ENCODE peak calls at places on chromosomes 13 and 19, in five cellular contexts. W, A, R, Q and L are unnamed samples.

GRCh38 chr13:101325423-101325822 is 90.9 kb downstream of the NALCN start:
- DNase-seq in Q (no peak), W (no peak), A (no peak), R (no peak), L (no peak)

GRCh38 chr13:22278336-22278929 is 607.6 kb downstream of the FGF9 start:
- DNase-seq in A (peak), Q (peak), R (peak), W (peak), L (peak)

GRCh38 chr19:7701654-7702457 is at the start of gene FCER2:
- DNase-seq in A (no peak), R (no peak), W (no peak), Q (no peak), L (no peak)

GRCh38 chr19:44714597-44715169 is 15.7 kb downstream of the CEACAM16 start:
- DNase-seq in W (no peak), Q (no peak), R (no peak), A (no peak), L (no peak)

GRCh38 chr19:3365447-3366103 is 808 bp upstream of the NFIC start:
- DNase-seq in A (peak), W (peak), R (no peak), Q (no peak), L (no peak)

GRCh38 chr19:4609878-4610511 is 29.3 kb upstream of the TNFAIP8L1 start:
- DNase-seq in R (no peak), Q (no peak), A (peak), W (peak), L (no peak)

GRCh38 chr13:108409735-108410134 is 140.2 kb downstream of the TNFSF13B start:
- DNase-seq in A (no peak), W (no peak), R (no peak), Q (no peak), L (no peak)

GRCh38 chr19:3699071-3699740 is 1.1 kb downstream of the PIP5K1C start:
- DNase-seq in Q (no peak), R (no peak), W (peak), A (peak), L (no peak)

GRCh38 chr19:1266818-1267440 is 2.2 kb upstream of the CIRBP start:
- DNase-seq in W (peak), Q (no peak), R (peak), A (peak), L (peak)

GRCh38 chr19:17669419-17669818 is 18.7 kb downstream of the UNC13A start:
- DNase-seq in R (no peak), W (no peak), A (no peak), Q (no peak), L (no peak)

GRCh38 chr19:3403489-3404323 is 37.3 kb downstream of the NFIC start:
- DNase-seq in Q (peak), A (peak), W (peak), R (no peak), L (no peak)